ENCODE peak calls at places on chromosomes 5 and 9, in nine cellular contexts. G is hypothalamus, A is frontal cortex, T is HT1080, Y is PC-3, L is hepatic stellate cell, M is fibroblast of the aortic adventitia, Q is AG08396, O is cerebellar cortex. I is an unnamed sample.

GRCh38 chr5:80212171-80212667 is 43.6 kb downstream of the SERINC5 start:
- DNase-seq in A (no peak), O (no peak), L (no peak), Q (no peak), G (no peak), Y (no peak), T (no peak), M (no peak), I (no peak)

GRCh38 chr5:174413520-174414314 is 310.7 kb upstream of the MSX2 start:
- DNase-seq in A (no peak), G (no peak), O (no peak), L (no peak), T (peak), M (peak), Y (peak), Q (peak), I (peak)

GRCh38 chr5:169695919-169696490 is 58.9 kb downstream of the DOCK2 start:
- DNase-seq in G (no peak), O (no peak), A (no peak), Q (peak), T (peak), Y (peak), M (peak), L (peak), I (peak)

GRCh38 chr5:23483090-23483489 is 24.3 kb upstream of the PRDM9 start:
- DNase-seq in Y (peak), L (no peak), T (no peak), Q (no peak), O (no peak), A (no peak), M (no peak), G (no peak), I (no peak)

GRCh38 chr5:960551-960950 is 48.1 kb upstream of the NKD2 start:
- DNase-seq in Y (no peak), T (no peak), G (no peak), Q (no peak), O (no peak), A (no peak), M (no peak), L (no peak), I (no peak)

GRCh38 chr9:113675475-113675941 is 200.6 kb upstream of the ZNF618 start:
- DNase-seq in Q (peak), O (no peak), L (peak), A (no peak), M (peak), T (peak), Y (peak), G (no peak), I (peak)

GRCh38 chr5:142658278-142658677 is 27.6 kb downstream of the FGF1 start:
- DNase-seq in L (no peak), Q (no peak), T (no peak), G (no peak), M (no peak), A (no peak), O (no peak), Y (no peak), I (no peak)

GRCh38 chr5:173488144-173488543 is 128.3 kb downstream of the BOD1 start:
- DNase-seq in A (no peak), L (no peak), Q (no peak), T (no peak), O (no peak), M (no peak), Y (no peak), G (no peak), I (no peak)

GRCh38 chr5:96080557-96080956 is 118.9 kb upstream of the ELL2 start:
- DNase-seq in M (peak), O (no peak), A (no peak), L (no peak), Q (no peak), T (peak), Y (peak), G (no peak), I (peak)

GRCh38 chr5:178467261-178468195 is 122.7 kb downstream of the COL23A1 start:
- DNase-seq in Y (peak), Q (peak), M (no peak), L (peak), G (no peak), T (no peak), A (no peak), O (peak), I (no peak)

GRCh38 chr9:126697350-126697749 is 83.6 kb downstream of the LMX1B start:
- DNase-seq in Q (no peak), G (no peak), M (no peak), L (no peak), A (no peak), O (no peak), T (no peak), Y (no peak), I (no peak)